ENCODE peak calls at places on chromosome 1, in nine cellular contexts. L is mesenchymal stem cell, G is endodermal cell, Q is stomach, I is heart left ventricle, B is tibial artery, Z is aorta, F is OCI-LY7, J is adrenal gland. X is an unnamed sample.
A peak's percentile ranks its signal among the peaks of the same experiment; 100 is the strongest.

GRCh38 chr1:236759252-236759859 is 35.7 kb upstream of the MTR start:
- DNase-seq in L (peak; percentile 51), G (peak; percentile 63), Q (no peak), I (no peak), B (no peak), Z (no peak), F (peak; percentile 66), J (no peak), X (no peak)

GRCh38 chr1:116372186-116372585 is 858 bp upstream of the ATP1A1 start:
- DNase-seq in L (no peak), G (no peak), Q (no peak), I (no peak), B (no peak), Z (no peak), F (peak; percentile 9), J (no peak), X (no peak)

GRCh38 chr1:166601650-166602049 is 237.6 kb upstream of the POGK start:
- DNase-seq in L (no peak), G (no peak), Q (no peak), I (no peak), B (no peak), Z (no peak), F (no peak), J (no peak), X (no peak)

GRCh38 chr1:44645466-44646244 is 28.6 kb downstream of the TMEM53 start:
- DNase-seq in L (no peak), G (no peak), Q (peak; percentile 38), I (no peak), B (no peak), Z (peak; percentile 92), F (no peak), J (peak; percentile 96), X (no peak)

GRCh38 chr1:27084107-27084506 is 70.8 kb downstream of the SLC9A1 start:
- DNase-seq in L (no peak), G (no peak), Q (no peak), I (no peak), B (no peak), Z (no peak), F (no peak), J (no peak), X (no peak)

GRCh38 chr1:14970115-14970798 is 183.3 kb upstream of the TMEM51 start:
- DNase-seq in L (peak; percentile 87), G (peak; percentile 63), Q (peak; percentile 51), I (no peak), B (peak; percentile 93), Z (peak; percentile 90), F (peak; percentile 36), J (peak; percentile 96), X (no peak)

GRCh38 chr1:43861337-43861736 is 72.3 kb upstream of the ARTN start:
- DNase-seq in L (peak; percentile 41), G (no peak), Q (no peak), I (no peak), B (no peak), Z (no peak), F (no peak), J (peak; percentile 47), X (no peak)

GRCh38 chr1:117366281-117366981 is 818 bp upstream of the MAN1A2 start:
- DNase-seq in L (peak; percentile 77), G (peak; percentile 90), Q (peak; percentile 92), I (peak; percentile 91), B (peak; percentile 92), Z (peak; percentile 96), F (peak; percentile 85), J (peak; percentile 78), X (peak; percentile 95)

GRCh38 chr1:117612517-117613248 is 6.8 kb downstream of the TENT5C start:
- DNase-seq in L (peak; percentile 94), G (peak; percentile 42), Q (no peak), I (no peak), B (no peak), Z (no peak), F (no peak), J (peak; percentile 15), X (no peak)

GRCh38 chr1:53344921-53345838 is 17.3 kb upstream of the LRP8 start:
- DNase-seq in L (no peak), G (no peak), Q (peak; percentile 8), I (peak; percentile 4), B (peak; percentile 27), Z (peak; percentile 36), F (no peak), J (peak; percentile 9), X (peak; percentile 23)

GRCh38 chr1:225131869-225132268 is 202.4 kb downstream of the DNAH14 start:
- DNase-seq in L (no peak), G (no peak), Q (no peak), I (no peak), B (no peak), Z (no peak), F (no peak), J (no peak), X (no peak)

DNA sequence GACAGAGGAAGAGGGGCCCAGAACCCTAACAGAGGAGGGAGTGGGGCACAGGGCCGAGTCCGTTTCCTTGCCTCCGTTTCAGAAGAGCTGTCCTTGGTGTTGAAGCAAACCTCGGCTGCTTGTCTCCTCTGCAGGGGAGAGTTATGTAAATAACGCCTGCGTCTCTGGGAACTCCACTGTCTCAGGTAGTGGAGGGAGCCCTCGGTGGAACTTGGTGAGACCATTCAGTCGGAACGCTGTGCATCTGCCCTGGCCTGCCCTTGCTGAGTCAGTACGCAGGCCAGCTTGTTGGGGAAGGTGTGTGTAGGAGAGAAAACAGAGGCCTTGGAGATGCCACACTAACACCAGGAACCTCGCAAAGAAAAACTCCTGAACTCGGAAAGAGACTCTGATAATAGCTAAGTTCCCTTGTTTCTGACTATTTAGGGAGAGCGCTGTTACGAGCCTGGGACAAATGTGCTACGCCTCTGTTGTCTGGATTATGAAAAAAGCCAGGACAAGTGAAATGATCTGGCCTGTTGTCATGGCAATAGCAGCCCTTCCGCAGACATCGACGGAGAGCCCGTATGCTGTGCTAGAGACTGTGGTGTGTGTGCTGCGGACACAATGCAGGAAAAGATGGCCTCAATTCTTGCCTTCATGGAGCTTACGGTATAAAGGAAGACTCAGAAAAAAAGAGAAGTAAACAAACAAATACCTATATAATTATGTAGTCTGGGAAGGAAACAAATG is 94.6 kb upstream of the AKT3 start:
- DNase-seq in L (peak; percentile 54), G (peak; percentile 91), Q (no peak), I (no peak), B (no peak), Z (no peak), F (no peak), J (no peak), X (no peak)
- H3K4me3 ChIP-seq in L (peak overlapping the region; percentile 0), G (no peak overlapping the region), Q (no peak overlapping the region), I (no peak overlapping the region), B (no peak overlapping the region), Z (no peak overlapping the region), F (no peak overlapping the region), J (no peak overlapping the region), X (no peak overlapping the region)

GRCh38 chr1:184615301-184615700 is 139.4 kb downstream of the EDEM3 start:
- DNase-seq in L (no peak), G (no peak), Q (no peak), I (no peak), B (no peak), Z (no peak), F (no peak), J (no peak), X (no peak)

GRCh38 chr1:184614667-184615066 is 140.0 kb downstream of the EDEM3 start:
- DNase-seq in L (no peak), G (no peak), Q (no peak), I (no peak), B (no peak), Z (no peak), F (no peak), J (no peak), X (no peak)

GRCh38 chr1:184618851-184619250 is 135.8 kb downstream of the EDEM3 start:
- DNase-seq in L (no peak), G (no peak), Q (no peak), I (no peak), B (no peak), Z (no peak), F (no peak), J (no peak), X (no peak)

GRCh38 chr1:184616504-184616903 is 138.2 kb downstream of the EDEM3 start:
- DNase-seq in L (no peak), G (no peak), Q (no peak), I (no peak), B (no peak), Z (no peak), F (no peak), J (no peak), X (no peak)

GRCh38 chr1:184617433-184618029 is 137.1 kb downstream of the EDEM3 start:
- DNase-seq in L (no peak), G (no peak), Q (no peak), I (no peak), B (no peak), Z (no peak), F (no peak), J (peak; percentile 59), X (no peak)
- H3K4me1 ChIP-seq in L (peaks cover 2% of the 10 kb centered on the region), G (no peaks in the 10 kb centered on the region), Q (peaks cover 22% of the 10 kb centered on the region), I (peaks cover 18% of the 10 kb centered on the region), B (peaks cover 18% of the 10 kb centered on the region), Z (peaks cover 2% of the 10 kb centered on the region), F (no peaks in the 10 kb centered on the region), J (peaks cover 29% of the 10 kb centered on the region), X (peaks cover 23% of the 10 kb centered on the region)

GRCh38 chr1:41387667-41388091 is 26.4 kb downstream of the FOXO6 start:
- DNase-seq in L (peak; percentile 29), G (peak; percentile 94), Q (peak; percentile 85), I (peak; percentile 89), B (peak; percentile 89), Z (peak; percentile 91), F (no peak), J (peak; percentile 93), X (peak; percentile 88)
- H3K4me3 ChIP-seq in L (no peak overlapping the region), G (no peak overlapping the region), Q (no peak overlapping the region), I (no peak overlapping the region), B (no peak overlapping the region), Z (no peak overlapping the region), F (no peak overlapping the region), J (no peak overlapping the region), X (no peak overlapping the region)

GRCh38 chr1:19413999-19414398 is 71.3 kb downstream of the CAPZB start:
- DNase-seq in L (no peak), G (no peak), Q (no peak), I (no peak), B (no peak), Z (no peak), F (no peak), J (no peak), X (no peak)

GRCh38 chr1:19414490-19414889 is 70.8 kb downstream of the CAPZB start:
- DNase-seq in L (no peak), G (no peak), Q (no peak), I (no peak), B (peak; percentile 81), Z (no peak), F (no peak), J (no peak), X (no peak)

GRCh38 chr1:19416919-19417441 is 68.4 kb downstream of the CAPZB start:
- DNase-seq in L (no peak), G (no peak), Q (no peak), I (no peak), B (no peak), Z (no peak), F (no peak), J (no peak), X (no peak)

GRCh38 chr1:19418503-19418971 is 66.8 kb downstream of the CAPZB start:
- DNase-seq in L (peak; percentile 59), G (no peak), Q (no peak), I (no peak), B (no peak), Z (no peak), F (no peak), J (no peak), X (no peak)

DNA sequence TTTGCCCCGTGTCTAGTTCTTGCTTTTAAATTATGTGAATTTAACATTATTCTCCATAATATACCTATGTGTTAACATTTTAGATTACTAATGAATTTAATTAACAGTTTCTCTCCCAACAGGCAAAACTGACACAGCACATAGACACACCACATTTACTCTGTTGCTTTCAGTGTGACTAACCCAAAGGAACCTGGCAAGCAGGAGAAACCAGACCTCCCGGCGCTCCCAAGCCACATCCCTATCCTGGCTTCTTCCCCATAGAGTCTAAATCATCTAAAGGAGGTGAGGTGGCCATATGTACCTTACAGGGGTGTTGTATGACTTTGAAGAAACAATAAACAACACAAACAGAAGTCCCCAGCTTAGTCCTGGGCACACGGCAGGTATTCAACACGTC is 69.2 kb downstream of the CAPZB start:
- DNase-seq in L (no peak), G (no peak), Q (no peak), I (no peak), B (no peak), Z (no peak), F (no peak), J (no peak), X (no peak)
- H3K4me1 ChIP-seq in L (no peaks in the 10 kb centered on the region), G (no peaks in the 10 kb centered on the region), Q (peaks cover 97% of the 10 kb centered on the region), I (peaks cover 23% of the 10 kb centered on the region), B (peaks cover 98% of the 10 kb centered on the region), Z (peaks cover 3% of the 10 kb centered on the region), F (peaks cover 17% of the 10 kb centered on the region), J (peaks cover 37% of the 10 kb centered on the region), X (peaks cover 51% of the 10 kb centered on the region)